ENCODE peak calls at places on chromosomes 12 and 14, in six cellular contexts. W is CD4-positive, alpha-beta memory T cell; R is GM23338; H is suprapubic skin; J is brain microvascular endothelial cell; M is colonic mucosa. T is an unnamed sample. For H3K36me3, the result is how much of the 10 kb centered on the place peaks cover.

GRCh38 chr14:54487771-54488170 is 1.0 kb downstream of the GMFB start:
- DNase-seq in W (no peak), R (peak), H (no peak), J (no peak), M (no peak), T (no peak)

GRCh38 chr12:123595729-123596128 is 6.2 kb upstream of the DDX55 start:
- DNase-seq in W (no peak), R (no peak), H (peak), J (no peak), M (no peak), T (no peak)

GRCh38 chr14:91369628-91370445 is 47.8 kb downstream of the CCDC88C start:
- DNase-seq in W (peak), R (no peak), H (no peak), J (no peak), M (no peak), T (no peak)

GRCh38 chr12:52160200-52160599 is 31.6 kb downstream of the KRT80 start:
- DNase-seq in W (no peak), R (no peak), H (no peak), J (no peak), M (no peak), T (no peak)

GRCh38 chr12:111570090-111570961 is 28.8 kb downstream of the ATXN2 start:
- DNase-seq in W (no peak), R (no peak), H (no peak), J (peak), M (no peak), T (no peak)

GRCh38 chr14:88437659-88438058 is 52.2 kb downstream of the SPATA7 start:
- DNase-seq in W (no peak), R (no peak), H (no peak), J (no peak), M (no peak), T (no peak)

GRCh38 chr12:103823871-103824270 is 17.2 kb downstream of the NT5DC3 start:
- DNase-seq in W (no peak), R (no peak), H (no peak), J (no peak), M (no peak), T (no peak)

GRCh38 chr14:20143911-20144310 is 5.3 kb downstream of the OR4N5 start:
- DNase-seq in W (no peak), R (peak), H (no peak), J (no peak), M (no peak), T (no peak)

GRCh38 chr12:73950506-73950905 is 587.1 kb upstream of the ATXN7L3B start:
- DNase-seq in W (no peak), R (no peak), H (no peak), J (no peak), M (no peak), T (no peak)

GRCh38 chr14:72594099-72594901 is 299.6 kb downstream of the DPF3 start:
- DNase-seq in W (peak), R (no peak), H (no peak), J (no peak), M (no peak), T (no peak)

GRCh38 chr12:115755752-115756140 is 521.7 kb downstream of the MED13L start:
- DNase-seq in W (no peak), R (no peak), H (no peak), J (no peak), M (no peak), T (no peak)

GRCh38 chr12:131865196-131865875 is 29.1 kb upstream of the ULK1 start:
- DNase-seq in W (no peak), R (no peak), H (peak), J (peak), M (no peak), T (no peak)

GRCh38 chr12:8033153-8034044 is 883 bp downstream of the FOXJ2 start:
- DNase-seq in W (peak), R (peak), H (peak), J (no peak), M (peak), T (no peak)

GRCh38 chr12:30691122-30691879 is 4.4 kb downstream of the IPO8 start:
- DNase-seq in W (no peak), R (no peak), H (no peak), J (peak), M (no peak), T (no peak)

GRCh38 chr12:75722714-75723200 is 211.3 kb upstream of the KRR1 start:
- DNase-seq in W (peak), R (no peak), H (peak), J (peak), M (peak), T (no peak)

GRCh38 chr14:69708049-69708448 is 58.9 kb upstream of the SRSF5 start:
- DNase-seq in W (no peak), R (no peak), H (no peak), J (no peak), M (no peak), T (no peak)
- H3K36me3 ChIP-seq in W (half or more), R (under half), H (half or more), J (under half), M (under half), T (under half)

GRCh38 chr12:67042697-67043131 is 226.4 kb upstream of the CAND1 start:
- DNase-seq in W (no peak), R (peak), H (no peak), J (peak), M (no peak), T (no peak)

GRCh38 chr12:67040861-67041137 is 228.4 kb upstream of the CAND1 start:
- DNase-seq in W (no peak), R (no peak), H (no peak), J (no peak), M (no peak), T (no peak)

GRCh38 chr12:67043771-67044170 is 225.4 kb upstream of the CAND1 start:
- DNase-seq in W (no peak), R (no peak), H (no peak), J (no peak), M (no peak), T (no peak)

GRCh38 chr12:67038486-67038885 is 230.7 kb upstream of the CAND1 start:
- DNase-seq in W (no peak), R (no peak), H (no peak), J (no peak), M (no peak), T (no peak)

GRCh38 chr12:67039995-67040860 is 228.9 kb upstream of the CAND1 start:
- DNase-seq in W (no peak), R (no peak), H (no peak), J (no peak), M (no peak), T (no peak)
- H3K4me3 ChIP-seq in W (no peak), R (no peak), H (no peak), J (no peak), M (no peak), T (no peak)

DNA sequence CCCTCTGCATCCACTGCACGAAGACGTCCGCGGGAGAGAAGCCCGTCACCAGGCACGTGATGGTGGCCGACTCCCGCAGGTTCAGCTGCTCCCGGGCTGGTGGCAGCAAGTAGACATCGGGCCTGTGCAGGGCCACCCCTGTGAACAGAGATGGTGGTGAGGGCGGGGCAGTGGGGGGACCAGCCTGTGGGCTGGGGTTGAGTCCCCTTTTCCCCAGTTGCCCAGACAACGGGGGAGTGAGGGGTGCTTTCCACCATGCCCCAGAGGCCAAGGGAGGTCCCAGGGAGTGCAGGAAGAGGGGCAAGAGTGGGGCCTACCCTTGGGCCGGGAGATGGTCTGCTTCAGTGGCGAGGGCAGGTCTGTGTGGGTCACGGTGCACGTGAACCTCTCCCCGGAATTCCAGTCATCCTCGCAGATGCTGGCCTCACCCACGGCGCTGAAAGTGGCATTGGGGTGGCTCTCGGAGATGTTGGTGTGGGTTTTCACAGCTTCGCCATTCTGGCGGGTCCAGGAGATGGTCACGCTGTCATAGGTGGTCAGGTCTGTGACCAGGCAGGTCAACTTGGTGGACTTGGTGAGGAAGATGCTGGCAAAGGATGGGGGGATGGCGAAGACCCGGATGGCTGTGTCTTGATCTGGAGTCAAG is 328.3 kb downstream of the TMEM121 start:
- DNase-seq in W (no peak), R (no peak), H (peak), J (no peak), M (peak), T (no peak)
- H3K36me3 ChIP-seq in W (under half), R (under half), H (under half), J (under half), M (under half), T (under half)

DNA sequence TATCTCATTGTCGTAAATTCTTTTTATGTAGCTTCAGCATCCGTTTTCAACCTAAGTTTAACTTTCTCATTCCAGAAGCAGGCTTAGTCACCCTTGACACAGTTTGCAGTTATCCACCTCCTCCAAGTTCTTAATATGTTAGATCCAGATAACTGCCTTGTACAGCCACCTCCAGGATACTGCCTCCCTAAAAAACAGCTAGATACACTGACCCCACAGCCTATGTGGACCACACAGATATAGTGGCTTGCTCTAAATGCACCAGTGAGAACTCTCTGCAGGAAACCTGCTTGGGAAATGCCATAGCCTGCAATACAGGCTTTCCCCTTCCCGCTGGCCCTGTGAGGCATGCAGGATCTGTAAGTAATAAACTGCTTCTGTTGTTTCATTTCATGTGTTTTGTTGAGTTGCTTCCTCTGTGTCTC is 11.1 kb upstream of the RTL1 start:
- DNase-seq in W (no peak), R (no peak), H (no peak), J (no peak), M (no peak), T (no peak)
- H3K4me3 ChIP-seq in W (no peak), R (no peak), H (no peak), J (no peak), M (no peak), T (no peak)

DNA sequence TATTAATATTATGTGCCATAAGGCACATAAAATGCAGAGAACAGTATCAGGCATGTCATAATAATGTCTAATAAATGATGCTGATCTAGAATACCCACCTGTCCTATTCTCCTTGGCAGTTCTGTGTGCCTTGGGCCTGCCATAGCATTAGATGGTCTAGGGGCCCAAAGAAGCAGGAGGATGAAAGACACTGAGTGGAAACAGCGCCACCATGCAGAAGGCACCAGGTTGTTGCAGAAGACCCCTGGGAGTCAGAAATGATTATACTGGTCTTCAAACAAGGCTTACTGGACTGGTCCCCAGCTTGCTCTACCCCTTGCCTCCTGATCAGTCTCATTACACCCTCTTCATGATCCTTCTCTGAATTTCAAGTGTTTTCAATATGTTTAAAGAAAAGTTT is 353.3 kb downstream of the GRIN2B start:
- DNase-seq in W (no peak), R (peak), H (no peak), J (no peak), M (no peak), T (no peak)
- H3K36me3 ChIP-seq in W (under half), R (under half), H (under half), J (under half), M (under half), T (under half)

GRCh38 chr14:33894339-33894738 is 56.5 kb downstream of the EGLN3 start:
- DNase-seq in W (no peak), R (no peak), H (no peak), J (no peak), M (no peak), T (no peak)
- H3K4me3 ChIP-seq in W (no peak), R (no peak), H (no peak), J (no peak), M (no peak), T (no peak)

DNA sequence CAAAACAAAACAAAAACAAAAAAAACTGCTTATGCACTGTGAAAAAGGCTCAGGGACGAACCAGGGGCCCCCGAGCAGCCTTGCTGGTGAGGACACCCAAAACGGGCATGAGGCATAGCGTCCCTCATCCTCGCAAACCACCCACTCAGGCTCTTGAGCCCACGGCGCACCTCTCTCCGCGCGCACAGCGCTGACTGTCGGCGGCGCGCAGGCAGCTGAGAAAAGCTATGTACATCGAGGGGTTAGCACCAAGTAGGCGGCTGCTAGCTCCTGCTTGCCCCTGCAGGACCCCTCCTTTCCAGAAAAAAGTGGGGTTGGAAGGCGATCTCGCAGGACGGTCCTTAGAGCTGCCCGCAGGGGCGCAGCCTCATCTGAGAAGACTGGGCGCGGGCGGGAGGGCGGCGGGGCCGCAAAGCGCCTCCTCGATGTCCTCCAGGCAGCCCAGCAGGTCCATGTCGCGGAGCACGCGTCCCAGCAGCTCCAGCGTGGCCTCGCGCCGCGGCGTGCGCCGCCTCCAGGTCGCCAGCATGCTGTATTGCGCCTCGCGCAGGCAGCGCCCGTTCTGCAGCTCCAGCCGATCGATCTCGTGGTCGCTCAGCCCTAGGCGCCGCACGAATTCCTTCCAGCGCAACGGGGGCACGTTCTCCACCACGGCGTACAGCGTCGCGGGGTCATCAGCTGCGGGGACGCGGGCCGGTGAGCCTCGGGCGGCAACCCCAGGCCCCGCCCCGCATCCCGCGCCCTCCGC is 12.8 kb downstream of the TNFRSF1A start:
- DNase-seq in W (no peak), R (peak), H (no peak), J (no peak), M (no peak), T (no peak)
- H3K36me3 ChIP-seq in W (half or more), R (under half), H (half or more), J (half or more), M (under half), T (half or more)

GRCh38 chr14:63875311-63875710 is 22.5 kb downstream of the SYNE2 start:
- DNase-seq in W (no peak), R (no peak), H (no peak), J (peak), M (peak), T (no peak)

GRCh38 chr14:63878792-63879191 is 26.0 kb downstream of the SYNE2 start:
- DNase-seq in W (no peak), R (no peak), H (no peak), J (no peak), M (no peak), T (no peak)

GRCh38 chr14:63878052-63878451 is 25.2 kb downstream of the SYNE2 start:
- DNase-seq in W (no peak), R (no peak), H (no peak), J (no peak), M (no peak), T (no peak)

GRCh38 chr14:63877594-63877993 is 24.8 kb downstream of the SYNE2 start:
- DNase-seq in W (no peak), R (no peak), H (no peak), J (no peak), M (no peak), T (no peak)

GRCh38 chr14:63874223-63874622 is 21.4 kb downstream of the SYNE2 start:
- DNase-seq in W (no peak), R (no peak), H (no peak), J (no peak), M (no peak), T (no peak)
- H3K4me3 ChIP-seq in W (no peak), R (no peak), H (no peak), J (no peak), M (no peak), T (no peak)

DNA sequence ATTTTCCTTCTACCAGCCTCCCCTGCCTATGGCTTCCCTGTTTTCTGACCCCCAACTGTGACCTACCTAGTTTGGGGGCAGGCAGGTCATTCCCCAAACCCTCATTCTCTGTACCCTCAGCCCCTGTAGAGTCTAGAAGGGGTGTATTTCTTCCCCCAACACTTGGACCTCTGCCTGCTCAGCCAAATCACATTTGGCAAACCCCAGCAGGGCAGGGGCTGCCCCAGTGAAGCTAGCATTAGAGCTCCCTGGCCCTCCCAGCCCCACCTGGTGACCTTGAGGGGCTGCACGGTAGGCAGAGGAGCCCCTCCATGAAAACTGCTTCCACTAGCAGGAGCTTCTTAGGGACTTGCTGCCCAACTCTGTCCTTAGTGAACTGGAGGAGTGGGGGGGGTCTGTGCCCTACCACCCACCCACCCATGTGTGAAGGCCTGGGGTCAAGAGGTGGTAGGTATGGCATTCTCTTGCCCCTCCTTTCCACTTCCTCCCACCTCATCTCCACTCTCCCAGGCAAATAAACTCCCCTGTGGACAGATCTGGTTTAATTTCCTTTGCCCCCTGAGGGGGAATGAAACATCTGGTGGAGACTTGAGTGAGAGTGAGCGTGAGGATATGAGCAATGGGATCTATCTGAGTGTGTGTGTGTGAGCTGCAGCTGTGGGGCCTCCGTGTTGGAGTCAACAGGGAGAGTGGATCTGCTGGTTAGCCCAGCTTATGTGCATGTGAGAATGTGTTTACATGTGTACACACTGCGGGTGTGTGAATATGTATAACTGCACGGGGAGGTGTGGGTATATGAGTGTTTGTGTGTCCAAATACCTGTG is 1.6 kb downstream of the NXPH4 start:
- DNase-seq in W (no peak), R (no peak), H (no peak), J (no peak), M (no peak), T (no peak)
- H3K36me3 ChIP-seq in W (under half), R (under half), H (under half), J (under half), M (under half), T (under half)

GRCh38 chr12:117404203-117404853 is 42.9 kb upstream of the NOS1 start:
- DNase-seq in W (no peak), R (no peak), H (no peak), J (no peak), M (no peak), T (no peak)
- H3K4me3 ChIP-seq in W (no peak), R (no peak), H (no peak), J (no peak), M (no peak), T (no peak)